ENCODE peak calls at places on chromosomes 12 and 14, in four cellular contexts. One of them, this sample, is unnamed.

GRCh38 chr12:17239874-17240273 is 633.9 kb upstream of the LMO3 start:
- DNase-seq in AG04450: no peak
- DNase-seq in EH: no peak
- DNase-seq in HTR-8/SVneo: no peak
- DNase-seq in this sample: no peak

GRCh38 chr14:87816421-87816820 is 176.6 kb downstream of the GALC start:
- DNase-seq in AG04450: no peak
- DNase-seq in EH: no peak
- DNase-seq in HTR-8/SVneo: no peak
- DNase-seq in this sample: no peak

GRCh38 chr12:121578230-121579189 is 2.3 kb downstream of the KDM2B start:
- DNase-seq in AG04450: no peak
- DNase-seq in EH: peak
- DNase-seq in HTR-8/SVneo: no peak
- DNase-seq in this sample: peak

GRCh38 chr14:61184117-61184516 is 97.0 kb downstream of the TMEM30B start:
- DNase-seq in AG04450: peak
- DNase-seq in EH: peak
- DNase-seq in HTR-8/SVneo: peak
- DNase-seq in this sample: no peak

GRCh38 chr14:67738740-67739504 is 37.2 kb downstream of the RDH12 start:
- DNase-seq in AG04450: peak
- DNase-seq in EH: peak
- DNase-seq in HTR-8/SVneo: peak
- DNase-seq in this sample: peak

GRCh38 chr12:10554971-10555481 is 49.3 kb downstream of the EIF2S3B start:
- DNase-seq in AG04450: no peak
- DNase-seq in EH: no peak
- DNase-seq in HTR-8/SVneo: no peak
- DNase-seq in this sample: no peak

GRCh38 chr12:120041386-120042231 is 52.6 kb downstream of the BICDL1 start:
- DNase-seq in AG04450: no peak
- DNase-seq in EH: no peak
- DNase-seq in HTR-8/SVneo: no peak
- DNase-seq in this sample: no peak

GRCh38 chr14:99592933-99593753 is 10.9 kb downstream of the CCDC85C start:
- DNase-seq in AG04450: no peak
- DNase-seq in EH: no peak
- DNase-seq in HTR-8/SVneo: no peak
- DNase-seq in this sample: no peak

GRCh38 chr12:70366581-70367267 is 634 bp downstream of the KCNMB4 start:
- DNase-seq in AG04450: peak
- DNase-seq in EH: peak
- DNase-seq in HTR-8/SVneo: peak
- DNase-seq in this sample: peak

GRCh38 chr14:48826058-48826457 is 760.1 kb downstream of the RPS29 start:
- DNase-seq in AG04450: no peak
- DNase-seq in EH: no peak
- DNase-seq in HTR-8/SVneo: no peak
- DNase-seq in this sample: no peak

GRCh38 chr14:68495638-68496114 is 297.2 kb downstream of the ZFP36L1 start:
- DNase-seq in AG04450: no peak
- DNase-seq in EH: no peak
- DNase-seq in HTR-8/SVneo: no peak
- DNase-seq in this sample: no peak

GRCh38 chr12:115190191-115190590 is 506.2 kb upstream of the TBX3 start:
- DNase-seq in AG04450: no peak
- DNase-seq in EH: no peak
- DNase-seq in HTR-8/SVneo: no peak
- DNase-seq in this sample: no peak

GRCh38 chr14:50082784-50083466 is 33.4 kb downstream of the VCPKMT start:
- DNase-seq in AG04450: peak
- DNase-seq in EH: no peak
- DNase-seq in HTR-8/SVneo: no peak
- DNase-seq in this sample: no peak

GRCh38 chr14:53146739-53147138 is 6.4 kb downstream of the DDHD1 start:
- DNase-seq in AG04450: no peak
- DNase-seq in EH: no peak
- DNase-seq in HTR-8/SVneo: no peak
- DNase-seq in this sample: no peak

GRCh38 chr12:40054554-40055226 is 51.2 kb downstream of the SLC2A13 start:
- DNase-seq in AG04450: peak
- DNase-seq in EH: peak
- DNase-seq in HTR-8/SVneo: no peak
- DNase-seq in this sample: no peak

GRCh38 chr14:76267322-76268012 is 108.5 kb upstream of the ESRRB start:
- DNase-seq in AG04450: no peak
- DNase-seq in EH: peak
- DNase-seq in HTR-8/SVneo: peak
- DNase-seq in this sample: peak

GRCh38 chr12:104490850-104491249 is 34.1 kb downstream of the CHST11 start:
- DNase-seq in AG04450: no peak
- DNase-seq in EH: no peak
- DNase-seq in HTR-8/SVneo: no peak
- DNase-seq in this sample: no peak

GRCh38 chr12:96483116-96483515 is 6.3 kb upstream of the CFAP54 start:
- DNase-seq in AG04450: no peak
- DNase-seq in EH: no peak
- DNase-seq in HTR-8/SVneo: no peak
- DNase-seq in this sample: no peak

GRCh38 chr12:103455020-103455763 is 40.6 kb downstream of the C12orf42 start:
- DNase-seq in AG04450: no peak
- DNase-seq in EH: no peak
- DNase-seq in HTR-8/SVneo: no peak
- DNase-seq in this sample: no peak

GRCh38 chr14:99430491-99430890 is 50.2 kb downstream of the SETD3 start:
- DNase-seq in AG04450: no peak
- DNase-seq in EH: peak
- DNase-seq in HTR-8/SVneo: no peak
- DNase-seq in this sample: no peak

GRCh38 chr12:21881950-21882349 is 59.3 kb downstream of the ABCC9 start:
- DNase-seq in AG04450: no peak
- DNase-seq in EH: no peak
- DNase-seq in HTR-8/SVneo: no peak
- DNase-seq in this sample: no peak

GRCh38 chr12:57224973-57225679 is 4.4 kb upstream of the SHMT2 start:
- DNase-seq in AG04450: no peak
- DNase-seq in EH: no peak
- DNase-seq in HTR-8/SVneo: no peak
- DNase-seq in this sample: peak

GRCh38 chr14:91315844-91316267 is 71.4 kb upstream of the GPR68 start:
- DNase-seq in AG04450: no peak
- DNase-seq in EH: no peak
- DNase-seq in HTR-8/SVneo: no peak
- DNase-seq in this sample: no peak

GRCh38 chr14:71574976-71575375 is 357.3 kb upstream of the RGS6 start:
- DNase-seq in AG04450: peak
- DNase-seq in EH: peak
- DNase-seq in HTR-8/SVneo: peak
- DNase-seq in this sample: no peak

GRCh38 chr14:51552275-51552674 is 99.4 kb upstream of the FRMD6 start:
- DNase-seq in AG04450: no peak
- DNase-seq in EH: no peak
- DNase-seq in HTR-8/SVneo: no peak
- DNase-seq in this sample: no peak

GRCh38 chr14:91241848-91242247 is 2.7 kb downstream of the GPR68 start:
- DNase-seq in AG04450: no peak
- DNase-seq in EH: no peak
- DNase-seq in HTR-8/SVneo: no peak
- DNase-seq in this sample: no peak

GRCh38 chr12:26358651-26359050 is 163.3 kb downstream of the SSPN start:
- DNase-seq in AG04450: no peak
- DNase-seq in EH: no peak
- DNase-seq in HTR-8/SVneo: no peak
- DNase-seq in this sample: no peak

This sample was measured in colonic mucosa.